ENCODE peak calls at places on chromosomes 4 and X, in nine cellular contexts. One of them, this sample, is unnamed.

GRCh38 chr4:156933633-156934258 is 37.9 kb downstream of the PDGFC start:
- DNase-seq in T-helper 9 cell: no peak
- DNase-seq in activated naive CD4-positive, alpha-beta T cell treated with anti-CD3 and anti-CD28 coated beads, Interleukin-2, amount 10 ng/mL, durations not matched to agents 7 days and 5 days: no peak
- DNase-seq in GM13976: no peak
- DNase-seq in AG10803: peak
- DNase-seq in DMS153: no peak
- DNase-seq in CD8-positive, alpha-beta memory T cell: no peak
- DNase-seq in T-helper 1 cell: no peak
- DNase-seq in fibroblast of the conjunctiva: no peak
- DNase-seq in this sample: no peak

GRCh38 chr4:55437823-55438222 is 42.1 kb downstream of the TMEM165 start:
- DNase-seq in T-helper 9 cell: no peak
- DNase-seq in activated naive CD4-positive, alpha-beta T cell treated with anti-CD3 and anti-CD28 coated beads, Interleukin-2, amount 10 ng/mL, durations not matched to agents 7 days and 5 days: no peak
- DNase-seq in GM13976: no peak
- DNase-seq in AG10803: no peak
- DNase-seq in DMS153: no peak
- DNase-seq in CD8-positive, alpha-beta memory T cell: no peak
- DNase-seq in T-helper 1 cell: no peak
- DNase-seq in fibroblast of the conjunctiva: no peak
- DNase-seq in this sample: no peak

GRCh38 chrX:42944381-42944998 is 166.5 kb upstream of the PPP1R2C start:
- DNase-seq in T-helper 9 cell: no peak
- DNase-seq in activated naive CD4-positive, alpha-beta T cell treated with anti-CD3 and anti-CD28 coated beads, Interleukin-2, amount 10 ng/mL, durations not matched to agents 7 days and 5 days: peak
- DNase-seq in GM13976: no peak
- DNase-seq in AG10803: no peak
- DNase-seq in DMS153: no peak
- DNase-seq in CD8-positive, alpha-beta memory T cell: no peak
- DNase-seq in T-helper 1 cell: no peak
- DNase-seq in fibroblast of the conjunctiva: no peak
- DNase-seq in this sample: no peak

GRCh38 chrX:123340691-123341090 is 156.6 kb downstream of the GRIA3 start:
- DNase-seq in T-helper 9 cell: no peak
- DNase-seq in activated naive CD4-positive, alpha-beta T cell treated with anti-CD3 and anti-CD28 coated beads, Interleukin-2, amount 10 ng/mL, durations not matched to agents 7 days and 5 days: no peak
- DNase-seq in GM13976: no peak
- DNase-seq in AG10803: peak
- DNase-seq in DMS153: peak
- DNase-seq in CD8-positive, alpha-beta memory T cell: no peak
- DNase-seq in T-helper 1 cell: no peak
- DNase-seq in fibroblast of the conjunctiva: peak
- DNase-seq in this sample: no peak

GRCh38 chrX:100083146-100083715 is 326.8 kb downstream of the PCDH19 start:
- DNase-seq in T-helper 9 cell: no peak
- DNase-seq in activated naive CD4-positive, alpha-beta T cell treated with anti-CD3 and anti-CD28 coated beads, Interleukin-2, amount 10 ng/mL, durations not matched to agents 7 days and 5 days: no peak
- DNase-seq in GM13976: no peak
- DNase-seq in AG10803: no peak
- DNase-seq in DMS153: no peak
- DNase-seq in CD8-positive, alpha-beta memory T cell: no peak
- DNase-seq in T-helper 1 cell: no peak
- DNase-seq in fibroblast of the conjunctiva: no peak
- DNase-seq in this sample: no peak

GRCh38 chr4:184097240-184097619 is 120.4 kb downstream of the ENPP6 start:
- DNase-seq in T-helper 9 cell: no peak
- DNase-seq in activated naive CD4-positive, alpha-beta T cell treated with anti-CD3 and anti-CD28 coated beads, Interleukin-2, amount 10 ng/mL, durations not matched to agents 7 days and 5 days: peak
- DNase-seq in GM13976: peak
- DNase-seq in AG10803: peak
- DNase-seq in DMS153: no peak
- DNase-seq in CD8-positive, alpha-beta memory T cell: no peak
- DNase-seq in T-helper 1 cell: no peak
- DNase-seq in fibroblast of the conjunctiva: peak
- DNase-seq in this sample: no peak

GRCh38 chrX:140586951-140587350 is 82.1 kb upstream of the SOX3 start:
- DNase-seq in T-helper 9 cell: no peak
- DNase-seq in activated naive CD4-positive, alpha-beta T cell treated with anti-CD3 and anti-CD28 coated beads, Interleukin-2, amount 10 ng/mL, durations not matched to agents 7 days and 5 days: no peak
- DNase-seq in GM13976: no peak
- DNase-seq in AG10803: no peak
- DNase-seq in DMS153: no peak
- DNase-seq in CD8-positive, alpha-beta memory T cell: no peak
- DNase-seq in T-helper 1 cell: no peak
- DNase-seq in fibroblast of the conjunctiva: no peak
- DNase-seq in this sample: no peak

GRCh38 chr4:184958127-184958806 is 60.0 kb upstream of the HELT start:
- DNase-seq in T-helper 9 cell: no peak
- DNase-seq in activated naive CD4-positive, alpha-beta T cell treated with anti-CD3 and anti-CD28 coated beads, Interleukin-2, amount 10 ng/mL, durations not matched to agents 7 days and 5 days: no peak
- DNase-seq in GM13976: no peak
- DNase-seq in AG10803: no peak
- DNase-seq in DMS153: no peak
- DNase-seq in CD8-positive, alpha-beta memory T cell: no peak
- DNase-seq in T-helper 1 cell: no peak
- DNase-seq in fibroblast of the conjunctiva: no peak
- DNase-seq in this sample: no peak

GRCh38 chr4:109352941-109353340 is 50.5 kb upstream of the COL25A1 start:
- DNase-seq in T-helper 9 cell: no peak
- DNase-seq in activated naive CD4-positive, alpha-beta T cell treated with anti-CD3 and anti-CD28 coated beads, Interleukin-2, amount 10 ng/mL, durations not matched to agents 7 days and 5 days: no peak
- DNase-seq in GM13976: no peak
- DNase-seq in AG10803: no peak
- DNase-seq in DMS153: no peak
- DNase-seq in CD8-positive, alpha-beta memory T cell: no peak
- DNase-seq in T-helper 1 cell: no peak
- DNase-seq in fibroblast of the conjunctiva: no peak
- DNase-seq in this sample: no peak

GRCh38 chr4:41725254-41725653 is 23.3 kb downstream of the PHOX2B start:
- DNase-seq in T-helper 9 cell: no peak
- DNase-seq in activated naive CD4-positive, alpha-beta T cell treated with anti-CD3 and anti-CD28 coated beads, Interleukin-2, amount 10 ng/mL, durations not matched to agents 7 days and 5 days: no peak
- DNase-seq in GM13976: no peak
- DNase-seq in AG10803: no peak
- DNase-seq in DMS153: no peak
- DNase-seq in CD8-positive, alpha-beta memory T cell: no peak
- DNase-seq in T-helper 1 cell: no peak
- DNase-seq in fibroblast of the conjunctiva: no peak
- DNase-seq in this sample: no peak

GRCh38 chr4:127601029-127601428 is 31.7 kb upstream of the INTU start:
- DNase-seq in T-helper 9 cell: no peak
- DNase-seq in activated naive CD4-positive, alpha-beta T cell treated with anti-CD3 and anti-CD28 coated beads, Interleukin-2, amount 10 ng/mL, durations not matched to agents 7 days and 5 days: no peak
- DNase-seq in GM13976: no peak
- DNase-seq in AG10803: peak
- DNase-seq in DMS153: no peak
- DNase-seq in CD8-positive, alpha-beta memory T cell: no peak
- DNase-seq in T-helper 1 cell: no peak
- DNase-seq in fibroblast of the conjunctiva: peak
- DNase-seq in this sample: no peak

GRCh38 chrX:24100713-24101112 is 46.0 kb downstream of the EIF2S3 start:
- DNase-seq in T-helper 9 cell: no peak
- DNase-seq in activated naive CD4-positive, alpha-beta T cell treated with anti-CD3 and anti-CD28 coated beads, Interleukin-2, amount 10 ng/mL, durations not matched to agents 7 days and 5 days: no peak
- DNase-seq in GM13976: no peak
- DNase-seq in AG10803: no peak
- DNase-seq in DMS153: no peak
- DNase-seq in CD8-positive, alpha-beta memory T cell: no peak
- DNase-seq in T-helper 1 cell: no peak
- DNase-seq in fibroblast of the conjunctiva: no peak
- DNase-seq in this sample: no peak

GRCh38 chr4:73161527-73162185 is 92.1 kb upstream of the COX18 start:
- DNase-seq in T-helper 9 cell: no peak
- DNase-seq in activated naive CD4-positive, alpha-beta T cell treated with anti-CD3 and anti-CD28 coated beads, Interleukin-2, amount 10 ng/mL, durations not matched to agents 7 days and 5 days: no peak
- DNase-seq in GM13976: no peak
- DNase-seq in AG10803: no peak
- DNase-seq in DMS153: no peak
- DNase-seq in CD8-positive, alpha-beta memory T cell: no peak
- DNase-seq in T-helper 1 cell: no peak
- DNase-seq in fibroblast of the conjunctiva: no peak
- DNase-seq in this sample: no peak

GRCh38 chr4:36230523-36230922 is 13.8 kb downstream of the ARAP2 start:
- DNase-seq in T-helper 9 cell: no peak
- DNase-seq in activated naive CD4-positive, alpha-beta T cell treated with anti-CD3 and anti-CD28 coated beads, Interleukin-2, amount 10 ng/mL, durations not matched to agents 7 days and 5 days: no peak
- DNase-seq in GM13976: no peak
- DNase-seq in AG10803: no peak
- DNase-seq in DMS153: no peak
- DNase-seq in CD8-positive, alpha-beta memory T cell: no peak
- DNase-seq in T-helper 1 cell: no peak
- DNase-seq in fibroblast of the conjunctiva: no peak
- DNase-seq in this sample: no peak

GRCh38 chr4:15001825-15002658 is at the start of gene CPEB2:
- DNase-seq in T-helper 9 cell: peak
- DNase-seq in activated naive CD4-positive, alpha-beta T cell treated with anti-CD3 and anti-CD28 coated beads, Interleukin-2, amount 10 ng/mL, durations not matched to agents 7 days and 5 days: peak
- DNase-seq in GM13976: peak
- DNase-seq in AG10803: peak
- DNase-seq in DMS153: peak
- DNase-seq in CD8-positive, alpha-beta memory T cell: peak
- DNase-seq in T-helper 1 cell: peak
- DNase-seq in fibroblast of the conjunctiva: peak
- DNase-seq in this sample: peak

GRCh38 chr4:8290701-8290970 is 21.1 kb downstream of the HTRA3 start:
- DNase-seq in T-helper 9 cell: no peak
- DNase-seq in activated naive CD4-positive, alpha-beta T cell treated with anti-CD3 and anti-CD28 coated beads, Interleukin-2, amount 10 ng/mL, durations not matched to agents 7 days and 5 days: no peak
- DNase-seq in GM13976: no peak
- DNase-seq in AG10803: no peak
- DNase-seq in DMS153: no peak
- DNase-seq in CD8-positive, alpha-beta memory T cell: no peak
- DNase-seq in T-helper 1 cell: no peak
- DNase-seq in fibroblast of the conjunctiva: no peak
- DNase-seq in this sample: peak